ENCODE peak calls at places on chromosome 21, in four cellular contexts. Z, G, L and H are unnamed samples.

GRCh38 chr21:27954806-27955205 is 987.9 kb upstream of the ADAMTS5 start:
- DNase-seq in G (no peak), Z (no peak), L (no peak), H (no peak)

GRCh38 chr21:16741228-16741665 is 771.6 kb upstream of the CXADR start:
- DNase-seq in L (no peak), G (no peak), Z (no peak), H (no peak)

GRCh38 chr21:40049031-40049958 is 182.1 kb downstream of the PCP4 start:
- DNase-seq in G (no peak), L (no peak), Z (no peak), H (no peak)

GRCh38 chr21:44658511-44658910 is 779 bp downstream of the KRTAP12-3 start:
- DNase-seq in Z (no peak), G (no peak), L (no peak), H (no peak)

GRCh38 chr21:21188513-21189188 is 190.4 kb downstream of the NCAM2 start:
- DNase-seq in G (no peak), L (no peak), Z (no peak), H (no peak)

GRCh38 chr21:44285547-44285992 is at the start of gene AIRE:
- DNase-seq in Z (peak; percentile 33), G (no peak), L (no peak), H (no peak)

GRCh38 chr21:35559128-35559831 is 501.0 kb downstream of the SETD4 start:
- DNase-seq in G (no peak), Z (no peak), L (no peak), H (no peak)

GRCh38 chr21:35868005-35868868 is 192.1 kb downstream of the SETD4 start:
- DNase-seq in G (no peak), Z (no peak), L (no peak), H (no peak)

GRCh38 chr21:43975469-43976098 is 36.5 kb upstream of the TRAPPC10 start:
- DNase-seq in G (peak; percentile 92), L (peak; percentile 32), Z (peak; percentile 87), H (peak; percentile 88)

GRCh38 chr21:17575076-17575475 is 37.6 kb downstream of the BTG3 start:
- DNase-seq in L (no peak), Z (no peak), G (no peak), H (no peak)

GRCh38 chr21:29870814-29871213 is 69.0 kb downstream of the GRIK1 start:
- DNase-seq in Z (peak; percentile 42), L (no peak), G (no peak), H (no peak)

GRCh38 chr21:33825898-33826297 is 89.7 kb downstream of the ATP5PO start:
- DNase-seq in L (no peak), G (no peak), Z (no peak), H (no peak)

GRCh38 chr21:43881918-43882317 is 16.9 kb downstream of the AGPAT3 start:
- DNase-seq in G (no peak), Z (no peak), L (no peak), H (no peak)

GRCh38 chr21:29074007-29074376 is 544 bp upstream of the CCT8 start:
- DNase-seq in G (no peak), L (no peak), Z (no peak), H (no peak)

GRCh38 chr21:26982767-26983166 is 15.9 kb upstream of the ADAMTS5 start:
- DNase-seq in Z (no peak), L (no peak), G (no peak), H (no peak)

GRCh38 chr21:14943636-14944035 is 121.2 kb downstream of the NRIP1 start:
- DNase-seq in G (no peak), L (no peak), Z (no peak), H (no peak)

GRCh38 chr21:34526618-34527290 is 14.7 kb upstream of the KCNE1 start:
- DNase-seq in Z (peak; percentile 42), G (no peak), L (peak; percentile 96), H (peak; percentile 75)

GRCh38 chr21:33973268-33973667 is 57.7 kb upstream of the ATP5PO start:
- DNase-seq in G (no peak), L (no peak), Z (no peak), H (peak; percentile 3)

GRCh38 chr21:17402885-17403477 is 109.9 kb upstream of the CXADR start:
- DNase-seq in Z (no peak), G (no peak), L (no peak), H (no peak)

GRCh38 chr21:40587786-40588353 is 259.1 kb downstream of the DSCAM start:
- DNase-seq in Z (no peak), L (no peak), G (no peak), H (no peak)

GRCh38 chr21:36059823-36060158 is 535 bp downstream of the SETD4 start:
- DNase-seq in L (no peak), Z (peak; percentile 53), G (peak; percentile 64), H (peak; percentile 57)

GRCh38 chr21:16624468-16625102 is 888.3 kb upstream of the CXADR start:
- DNase-seq in Z (no peak), L (no peak), G (no peak), H (peak; percentile 37)

GRCh38 chr21:14206222-14206621 is 4.5 kb downstream of the LIPI start:
- DNase-seq in Z (no peak), G (no peak), L (no peak), H (no peak)

GRCh38 chr21:24428539-24429186 is 1178.6 kb downstream of the MRPL39 start:
- DNase-seq in G (no peak), L (no peak), Z (no peak), H (no peak)

GRCh38 chr21:44630440-44630839 is 3.5 kb downstream of the KRTAP10-9 start:
- DNase-seq in Z (no peak), G (no peak), L (no peak), H (no peak)

GRCh38 chr21:16358021-16358420 is 628.2 kb downstream of the USP25 start:
- DNase-seq in Z (no peak), G (no peak), L (no peak), H (no peak)

GRCh38 chr21:15526793-15527192 is 203.0 kb upstream of the USP25 start:
- DNase-seq in Z (no peak), L (no peak), G (no peak), H (no peak)

GRCh38 chr21:18725653-18726052 is 322.1 kb upstream of the TMPRSS15 start:
- DNase-seq in G (no peak), L (no peak), Z (peak; percentile 66), H (peak; percentile 14)

GRCh38 chr21:16420086-16420724 is 690.4 kb downstream of the USP25 start:
- DNase-seq in G (no peak), L (peak; percentile 9), Z (no peak), H (peak; percentile 62)

GRCh38 chr21:21436012-21436545 is 437.9 kb downstream of the NCAM2 start:
- DNase-seq in Z (no peak), L (no peak), G (no peak), H (no peak)

GRCh38 chr21:26962516-26963305 is 4.2 kb downstream of the ADAMTS5 start:
- DNase-seq in L (no peak), Z (no peak), G (no peak), H (no peak)

GRCh38 chr21:17901458-17902092 is 82.4 kb upstream of the C21orf91 start:
- DNase-seq in L (no peak), Z (no peak), G (no peak), H (no peak)

GRCh38 chr21:34065015-34065414 is 8.4 kb upstream of the MRPS6 start:
- DNase-seq in G (no peak), L (no peak), Z (no peak), H (no peak)

GRCh38 chr21:42775123-42775522 is 104.2 kb downstream of the WDR4 start:
- DNase-seq in Z (no peak), L (no peak), G (no peak), H (no peak)

GRCh38 chr21:42777064-42777756 is 102.1 kb downstream of the WDR4 start:
- DNase-seq in Z (no peak), G (no peak), L (no peak), H (no peak)

GRCh38 chr21:42777757-42778344 is 101.5 kb downstream of the WDR4 start:
- DNase-seq in Z (no peak), L (no peak), G (no peak), H (no peak)

GRCh38 chr21:42779431-42779861 is 99.9 kb downstream of the WDR4 start:
- DNase-seq in G (no peak), L (no peak), Z (no peak), H (no peak)

GRCh38 chr21:42775891-42776290 is 103.4 kb downstream of the WDR4 start:
- DNase-seq in Z (no peak), G (no peak), L (no peak), H (no peak)
- TF ChIP-seq ELF4 in Z (no peak), G (no peak), L (no peak), H (no peak)

GRCh38 chr21:45699251-45699942 is 55.9 kb downstream of the PCBP3 start:
- DNase-seq in Z (no peak), G (no peak), L (no peak), H (no peak)

GRCh38 chr21:45700461-45700860 is 56.9 kb downstream of the PCBP3 start:
- DNase-seq in Z (no peak), L (no peak), G (no peak), H (no peak)

GRCh38 chr21:45699966-45700365 is 56.4 kb downstream of the PCBP3 start:
- DNase-seq in Z (no peak), G (no peak), L (no peak), H (no peak)

GRCh38 chr21:45695086-45695485 is 51.6 kb downstream of the PCBP3 start:
- DNase-seq in G (no peak), Z (peak; percentile 48), L (peak; percentile 5), H (no peak)

GRCh38 chr21:45698493-45698947 is 55.0 kb downstream of the PCBP3 start:
- DNase-seq in G (no peak), L (no peak), Z (no peak), H (no peak)
- TF ChIP-seq SP1 in G (no peak), L (no peak), Z (no peak), H (no peak)

DNA sequence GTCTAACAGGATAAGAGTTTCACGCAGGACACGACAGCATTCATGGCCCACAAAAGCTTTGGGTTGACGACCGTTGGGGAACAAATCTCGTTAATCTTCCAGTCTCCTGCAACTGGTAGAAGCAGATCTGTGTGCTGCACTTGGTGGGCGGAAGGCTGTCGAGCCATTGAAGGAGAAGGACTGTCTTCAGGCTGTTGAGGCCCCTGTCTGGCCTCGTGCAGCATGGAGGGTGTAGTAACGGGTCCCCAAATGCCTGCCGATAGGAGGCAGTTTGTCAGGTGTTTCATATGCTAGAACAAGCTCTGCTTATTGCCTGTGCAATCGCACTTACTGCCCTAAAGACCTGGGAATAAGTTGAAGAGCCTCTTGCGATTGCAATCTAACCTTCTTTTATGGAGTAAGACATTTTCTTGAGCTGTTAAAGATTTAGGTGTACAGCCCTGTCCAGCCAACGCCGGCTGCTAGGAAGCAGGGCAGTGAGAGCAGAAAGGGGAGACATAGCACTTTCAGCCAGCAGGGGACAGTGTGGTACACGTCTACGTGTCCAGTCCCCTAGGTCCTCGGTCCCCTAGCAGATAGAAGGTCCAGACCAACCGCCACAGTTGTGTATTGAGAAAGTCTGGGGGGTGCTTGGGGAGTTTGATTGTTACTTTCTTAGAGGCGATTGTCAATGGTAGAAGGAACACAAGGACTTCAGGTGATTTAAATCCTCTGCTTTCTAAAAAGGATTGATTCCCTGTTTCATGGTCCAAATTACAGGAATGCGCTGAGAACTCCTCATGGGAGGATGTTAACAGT is 102.3 kb upstream of the TMPRSS2 start:
- DNase-seq in Z (peak; percentile 73), L (peak; percentile 60), G (peak; percentile 78), H (peak; percentile 81)
- TF ChIP-seq ELF4 in Z (no peak), L (no peak), G (no peak), H (no peak)

GRCh38 chr21:37436180-37436579 is 69.6 kb downstream of the DYRK1A start:
- DNase-seq in Z (no peak), L (no peak), G (no peak), H (no peak)

GRCh38 chr21:37433441-37433840 is 66.9 kb downstream of the DYRK1A start:
- DNase-seq in G (no peak), Z (no peak), L (no peak), H (no peak)

GRCh38 chr21:37437376-37438080 is 71.0 kb downstream of the DYRK1A start:
- DNase-seq in L (no peak), G (no peak), Z (no peak), H (no peak)

GRCh38 chr21:37435719-37436118 is 69.1 kb downstream of the DYRK1A start:
- DNase-seq in G (no peak), L (no peak), Z (no peak), H (no peak)

GRCh38 chr21:37435120-37435519 is 68.5 kb downstream of the DYRK1A start:
- DNase-seq in Z (peak; percentile 47), L (no peak), G (peak; percentile 43), H (peak; percentile 92)
- TF ChIP-seq SP1 in Z (no peak), L (no peak), G (no peak), H (no peak)